ENCODE peak calls at places on chromosomes 5 and 9, in eight cellular contexts. One of them, this sample, is unnamed.
A peak's percentile ranks its signal among the peaks of the same experiment; 100 is the strongest.

GRCh38 chr9:72292184-72292787 is 72.7 kb downstream of the ZFAND5 start:
- DNase-seq in neural progenitor cell: peak; percentile 39
- DNase-seq in adrenal gland: no peak
- DNase-seq in IMR-90: peak; percentile 49
- DNase-seq in psoas muscle: no peak
- DNase-seq in uterus: no peak
- DNase-seq in endothelial cell of umbilical vein: peak; percentile 58
- DNase-seq in lung: no peak
- DNase-seq in this sample: no peak

GRCh38 chr5:108801776-108802175 is 54.1 kb downstream of the FER start:
- DNase-seq in neural progenitor cell: no peak
- DNase-seq in adrenal gland: no peak
- DNase-seq in IMR-90: peak; percentile 97
- DNase-seq in psoas muscle: no peak
- DNase-seq in uterus: no peak
- DNase-seq in endothelial cell of umbilical vein: peak; percentile 84
- DNase-seq in lung: no peak
- DNase-seq in this sample: no peak

GRCh38 chr9:128193469-128194096 is 2.2 kb upstream of the CIZ1 start:
- DNase-seq in neural progenitor cell: no peak
- DNase-seq in adrenal gland: no peak
- DNase-seq in IMR-90: no peak
- DNase-seq in psoas muscle: no peak
- DNase-seq in uterus: no peak
- DNase-seq in endothelial cell of umbilical vein: no peak
- DNase-seq in lung: no peak
- DNase-seq in this sample: no peak

GRCh38 chr9:124453586-124454191 is 3.4 kb downstream of the ADGRD2 start:
- DNase-seq in neural progenitor cell: peak; percentile 72
- DNase-seq in adrenal gland: no peak
- DNase-seq in IMR-90: no peak
- DNase-seq in psoas muscle: no peak
- DNase-seq in uterus: no peak
- DNase-seq in endothelial cell of umbilical vein: no peak
- DNase-seq in lung: no peak
- DNase-seq in this sample: no peak

GRCh38 chr5:168359820-168360460 is 68.5 kb downstream of the WWC1 start:
- DNase-seq in neural progenitor cell: no peak
- DNase-seq in adrenal gland: no peak
- DNase-seq in IMR-90: no peak
- DNase-seq in psoas muscle: no peak
- DNase-seq in uterus: no peak
- DNase-seq in endothelial cell of umbilical vein: no peak
- DNase-seq in lung: no peak
- DNase-seq in this sample: no peak

GRCh38 chr5:60842859-60843692 is 993 bp downstream of the ELOVL7 start:
- DNase-seq in neural progenitor cell: peak; percentile 24
- DNase-seq in adrenal gland: no peak
- DNase-seq in IMR-90: no peak
- DNase-seq in psoas muscle: peak; percentile 15
- DNase-seq in uterus: no peak
- DNase-seq in endothelial cell of umbilical vein: peak; percentile 8
- DNase-seq in lung: no peak
- DNase-seq in this sample: no peak

GRCh38 chr9:131299346-131299745 is 9.8 kb downstream of the PLPP7 start:
- DNase-seq in neural progenitor cell: no peak
- DNase-seq in adrenal gland: no peak
- DNase-seq in IMR-90: no peak
- DNase-seq in psoas muscle: no peak
- DNase-seq in uterus: no peak
- DNase-seq in endothelial cell of umbilical vein: no peak
- DNase-seq in lung: no peak
- DNase-seq in this sample: no peak

GRCh38 chr5:83956386-83956785 is 235.7 kb upstream of the HAPLN1 start:
- DNase-seq in neural progenitor cell: no peak
- DNase-seq in adrenal gland: no peak
- DNase-seq in IMR-90: peak; percentile 45
- DNase-seq in psoas muscle: no peak
- DNase-seq in uterus: no peak
- DNase-seq in endothelial cell of umbilical vein: no peak
- DNase-seq in lung: no peak
- DNase-seq in this sample: no peak

GRCh38 chr9:93133641-93134017 is 422 bp downstream of the NINJ1 start:
- DNase-seq in neural progenitor cell: peak; percentile 83
- DNase-seq in adrenal gland: peak; percentile 93
- DNase-seq in IMR-90: peak; percentile 94
- DNase-seq in psoas muscle: peak; percentile 82
- DNase-seq in uterus: peak; percentile 83
- DNase-seq in endothelial cell of umbilical vein: peak; percentile 74
- DNase-seq in lung: peak; percentile 73
- DNase-seq in this sample: peak; percentile 65

GRCh38 chr9:113488490-113488889 is 25.0 kb downstream of the RGS3 start:
- DNase-seq in neural progenitor cell: no peak
- DNase-seq in adrenal gland: peak; percentile 83
- DNase-seq in IMR-90: peak; percentile 30
- DNase-seq in psoas muscle: peak; percentile 49
- DNase-seq in uterus: no peak
- DNase-seq in endothelial cell of umbilical vein: no peak
- DNase-seq in lung: no peak
- DNase-seq in this sample: no peak

DNA sequence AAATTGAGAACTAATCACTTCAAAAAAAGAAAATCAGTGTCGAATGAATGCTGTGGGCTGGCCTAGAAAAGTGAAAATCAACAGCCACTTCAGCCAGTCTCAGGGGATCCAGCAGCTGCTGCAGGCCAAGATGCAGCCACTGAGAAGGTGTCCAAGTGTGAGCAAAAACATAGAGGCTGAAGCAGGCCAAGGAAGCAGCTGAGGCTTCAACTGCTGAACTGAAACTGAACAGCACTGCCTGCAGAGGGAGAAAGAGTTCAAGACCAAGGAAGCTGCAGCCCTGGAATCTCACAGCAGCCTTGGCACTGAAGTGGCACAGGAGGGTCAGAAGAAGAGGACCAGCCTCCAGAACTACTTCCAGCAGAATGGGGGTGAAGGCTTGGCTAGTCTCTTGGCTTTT is 15.8 kb upstream of the SLC36A3 start:
- DNase-seq in neural progenitor cell: no peak
- DNase-seq in adrenal gland: peak; percentile 54
- DNase-seq in IMR-90: peak; percentile 2
- DNase-seq in psoas muscle: no peak
- DNase-seq in uterus: peak; percentile 39
- DNase-seq in endothelial cell of umbilical vein: no peak
- DNase-seq in lung: no peak
- DNase-seq in this sample: no peak
- TF ChIP-seq CTCF in neural progenitor cell: no peak
- TF ChIP-seq CTCF in adrenal gland: no peak
- TF ChIP-seq CTCF in IMR-90: no peak
- TF ChIP-seq CTCF in psoas muscle: no peak
- TF ChIP-seq CTCF in uterus: no peak
- TF ChIP-seq CTCF in endothelial cell of umbilical vein: no peak
- TF ChIP-seq CTCF in lung: no peak
- TF ChIP-seq CTCF in this sample: peak; percentile 7

GRCh38 chr5:180287404-180287803 is 4.5 kb downstream of the MAPK9 start:
- DNase-seq in neural progenitor cell: no peak
- DNase-seq in adrenal gland: no peak
- DNase-seq in IMR-90: no peak
- DNase-seq in psoas muscle: no peak
- DNase-seq in uterus: no peak
- DNase-seq in endothelial cell of umbilical vein: no peak
- DNase-seq in lung: no peak
- DNase-seq in this sample: no peak

GRCh38 chr5:180282281-180282680 is 9.6 kb downstream of the MAPK9 start:
- DNase-seq in neural progenitor cell: no peak
- DNase-seq in adrenal gland: no peak
- DNase-seq in IMR-90: no peak
- DNase-seq in psoas muscle: no peak
- DNase-seq in uterus: no peak
- DNase-seq in endothelial cell of umbilical vein: no peak
- DNase-seq in lung: no peak
- DNase-seq in this sample: no peak

GRCh38 chr5:180283026-180283615 is 8.8 kb downstream of the MAPK9 start:
- DNase-seq in neural progenitor cell: no peak
- DNase-seq in adrenal gland: no peak
- DNase-seq in IMR-90: peak; percentile 28
- DNase-seq in psoas muscle: no peak
- DNase-seq in uterus: no peak
- DNase-seq in endothelial cell of umbilical vein: no peak
- DNase-seq in lung: no peak
- DNase-seq in this sample: no peak

GRCh38 chr5:180284161-180284560 is 7.7 kb downstream of the MAPK9 start:
- DNase-seq in neural progenitor cell: peak; percentile 42
- DNase-seq in adrenal gland: no peak
- DNase-seq in IMR-90: no peak
- DNase-seq in psoas muscle: no peak
- DNase-seq in uterus: no peak
- DNase-seq in endothelial cell of umbilical vein: no peak
- DNase-seq in lung: no peak
- DNase-seq in this sample: no peak

GRCh38 chr5:180281706-180282105 is 10.2 kb downstream of the MAPK9 start:
- DNase-seq in neural progenitor cell: no peak
- DNase-seq in adrenal gland: no peak
- DNase-seq in IMR-90: no peak
- DNase-seq in psoas muscle: no peak
- DNase-seq in uterus: no peak
- DNase-seq in endothelial cell of umbilical vein: no peak
- DNase-seq in lung: no peak
- DNase-seq in this sample: no peak
- H3K9me3 ChIP-seq in neural progenitor cell: no peaks in the 10 kb centered on the region
- H3K9me3 ChIP-seq in adrenal gland: peaks cover 6% of the 10 kb centered on the region
- H3K9me3 ChIP-seq in IMR-90: peaks cover 7% of the 10 kb centered on the region
- H3K9me3 ChIP-seq in psoas muscle: no peaks in the 10 kb centered on the region
- H3K9me3 ChIP-seq in uterus: no peaks in the 10 kb centered on the region
- H3K9me3 ChIP-seq in endothelial cell of umbilical vein: no peaks in the 10 kb centered on the region
- H3K9me3 ChIP-seq in lung: no peaks in the 10 kb centered on the region
- H3K9me3 ChIP-seq in this sample: no peaks in the 10 kb centered on the region

GRCh38 chr9:91036356-91036755 is 234.7 kb downstream of the SYK start:
- DNase-seq in neural progenitor cell: no peak
- DNase-seq in adrenal gland: peak; percentile 48
- DNase-seq in IMR-90: no peak
- DNase-seq in psoas muscle: no peak
- DNase-seq in uterus: peak; percentile 14
- DNase-seq in endothelial cell of umbilical vein: no peak
- DNase-seq in lung: no peak
- DNase-seq in this sample: no peak

GRCh38 chr9:91033802-91034201 is 232.2 kb downstream of the SYK start:
- DNase-seq in neural progenitor cell: peak; percentile 48
- DNase-seq in adrenal gland: no peak
- DNase-seq in IMR-90: no peak
- DNase-seq in psoas muscle: no peak
- DNase-seq in uterus: peak; percentile 22
- DNase-seq in endothelial cell of umbilical vein: no peak
- DNase-seq in lung: no peak
- DNase-seq in this sample: peak; percentile 36

GRCh38 chr9:91035825-91036208 is 234.2 kb downstream of the SYK start:
- DNase-seq in neural progenitor cell: no peak
- DNase-seq in adrenal gland: peak; percentile 21
- DNase-seq in IMR-90: no peak
- DNase-seq in psoas muscle: no peak
- DNase-seq in uterus: peak; percentile 13
- DNase-seq in endothelial cell of umbilical vein: no peak
- DNase-seq in lung: no peak
- DNase-seq in this sample: no peak

GRCh38 chr9:91034521-91034920 is 232.9 kb downstream of the SYK start:
- DNase-seq in neural progenitor cell: no peak
- DNase-seq in adrenal gland: no peak
- DNase-seq in IMR-90: no peak
- DNase-seq in psoas muscle: no peak
- DNase-seq in uterus: peak; percentile 8
- DNase-seq in endothelial cell of umbilical vein: no peak
- DNase-seq in lung: no peak
- DNase-seq in this sample: no peak

DNA sequence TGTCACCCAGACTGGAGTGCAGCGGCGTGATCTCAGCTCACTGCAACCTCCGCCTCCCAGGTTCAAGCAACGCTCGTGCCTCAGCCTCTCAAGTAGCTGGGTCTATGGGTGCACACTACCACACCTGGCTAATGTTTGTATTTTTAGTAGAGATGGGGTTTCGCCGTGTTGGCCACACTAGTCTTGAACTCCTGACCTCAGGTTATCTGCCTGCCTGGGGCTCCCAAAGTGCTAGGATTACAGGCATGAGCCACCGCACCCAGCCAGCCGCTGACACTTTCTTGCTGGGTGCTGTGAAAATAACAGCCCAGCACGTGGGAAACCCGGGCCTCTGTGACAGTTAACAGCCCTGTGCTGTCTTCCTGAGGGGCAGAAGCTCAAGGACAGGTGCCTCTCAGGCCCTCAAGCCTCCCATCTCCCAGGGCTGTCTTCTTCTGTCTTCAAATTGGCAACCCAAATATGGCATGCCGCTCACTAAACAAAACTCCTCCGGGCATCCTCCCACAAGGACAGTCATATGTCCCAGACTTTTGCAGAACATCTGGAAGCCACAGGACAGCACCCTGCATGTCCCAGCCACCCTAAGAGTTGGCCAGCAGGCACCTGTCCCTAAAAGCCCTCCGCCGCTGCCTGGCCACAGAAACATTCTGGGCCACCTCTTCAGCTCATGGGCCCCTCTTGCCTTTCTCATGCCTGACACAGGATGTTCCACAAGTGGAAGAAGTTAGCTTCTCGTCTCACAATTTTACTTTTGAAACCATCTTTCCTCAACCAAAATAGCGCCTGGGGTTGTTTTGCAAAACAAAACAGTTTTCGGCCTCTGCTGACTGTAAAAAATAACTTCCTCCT is 233.6 kb downstream of the SYK start:
- DNase-seq in neural progenitor cell: no peak
- DNase-seq in adrenal gland: peak; percentile 33
- DNase-seq in IMR-90: no peak
- DNase-seq in psoas muscle: no peak
- DNase-seq in uterus: peak; percentile 11
- DNase-seq in endothelial cell of umbilical vein: no peak
- DNase-seq in lung: no peak
- DNase-seq in this sample: no peak
- H3K4me1 ChIP-seq in neural progenitor cell: peaks cover 11% of the 10 kb centered on the region
- H3K4me1 ChIP-seq in adrenal gland: peaks cover 17% of the 10 kb centered on the region
- H3K4me1 ChIP-seq in IMR-90: peaks cover 26% of the 10 kb centered on the region
- H3K4me1 ChIP-seq in psoas muscle: peaks cover 4% of the 10 kb centered on the region
- H3K4me1 ChIP-seq in uterus: peaks cover 18% of the 10 kb centered on the region
- H3K4me1 ChIP-seq in endothelial cell of umbilical vein: peaks cover 17% of the 10 kb centered on the region
- H3K4me1 ChIP-seq in lung: no peaks in the 10 kb centered on the region
- H3K4me1 ChIP-seq in this sample: peaks cover 13% of the 10 kb centered on the region

GRCh38 chr5:153480401-153480800 is 10.1 kb upstream of the GRIA1 start:
- DNase-seq in neural progenitor cell: no peak
- DNase-seq in adrenal gland: no peak
- DNase-seq in IMR-90: peak; percentile 52
- DNase-seq in psoas muscle: no peak
- DNase-seq in uterus: no peak
- DNase-seq in endothelial cell of umbilical vein: no peak
- DNase-seq in lung: no peak
- DNase-seq in this sample: no peak

DNA sequence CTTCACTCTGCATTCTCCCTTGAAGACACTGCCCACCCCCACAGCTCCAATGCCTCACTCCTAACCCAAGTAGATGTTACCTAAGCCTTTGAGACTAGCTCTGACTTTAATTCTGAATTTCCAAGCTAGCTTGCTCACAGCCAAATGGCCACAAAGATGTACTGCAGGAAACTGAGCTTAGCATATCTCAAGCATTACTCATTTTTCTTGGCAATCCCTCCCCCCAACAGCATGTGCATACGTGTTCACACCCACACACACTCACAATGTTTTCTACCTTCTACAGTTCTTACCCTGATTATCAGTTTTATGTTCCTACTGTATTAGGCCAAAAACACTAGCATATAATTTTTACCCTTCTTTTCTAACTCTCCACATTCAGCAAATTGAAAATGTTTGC is 13.7 kb upstream of the GRIA1 start:
- DNase-seq in neural progenitor cell: no peak
- DNase-seq in adrenal gland: no peak
- DNase-seq in IMR-90: peak; percentile 92
- DNase-seq in psoas muscle: no peak
- DNase-seq in uterus: no peak
- DNase-seq in endothelial cell of umbilical vein: peak; percentile 53
- DNase-seq in lung: no peak
- DNase-seq in this sample: no peak
- TF ChIP-seq CTCF in neural progenitor cell: no peak
- TF ChIP-seq CTCF in adrenal gland: no peak
- TF ChIP-seq CTCF in IMR-90: peak; percentile 45
- TF ChIP-seq CTCF in psoas muscle: no peak
- TF ChIP-seq CTCF in uterus: no peak
- TF ChIP-seq CTCF in endothelial cell of umbilical vein: no peak
- TF ChIP-seq CTCF in lung: no peak
- TF ChIP-seq CTCF in this sample: no peak